ENCODE peak calls at places on chromosomes 3 and 15, in five cellular contexts. B, I, O, Y and L are unnamed samples. For H3K27me3, the result is how much of the 10 kb centered on the place peaks cover.

GRCh38 chr3:144237351-144237750 is 265.7 kb downstream of the DIPK2A start:
- DNase-seq in B (no peak), I (no peak), O (no peak), Y (no peak), L (no peak)

GRCh38 chr3:149575213-149575961 is 82.4 kb downstream of the WWTR1 start:
- DNase-seq in B (peak), I (peak), O (no peak), Y (no peak), L (no peak)

GRCh38 chr3:150411971-150412370 is 3.9 kb downstream of the TSC22D2 start:
- DNase-seq in B (no peak), I (no peak), O (no peak), Y (no peak), L (no peak)

GRCh38 chr3:15367059-15367458 is 34.7 kb upstream of the SH3BP5 start:
- DNase-seq in B (no peak), I (no peak), O (no peak), Y (no peak), L (no peak)

GRCh38 chr3:136671921-136672320 is 80.3 kb downstream of the STAG1 start:
- DNase-seq in B (no peak), I (no peak), O (no peak), Y (no peak), L (no peak)

GRCh38 chr15:101431301-101431700 is 58.2 kb downstream of the PCSK6 start:
- DNase-seq in B (no peak), I (no peak), O (no peak), Y (no peak), L (no peak)

GRCh38 chr15:80615783-80616391 is 79.2 kb upstream of the ABHD17C start:
- DNase-seq in B (peak), I (peak), O (peak), Y (peak), L (peak)

GRCh38 chr3:187183210-187183862 is 13.9 kb upstream of the RTP1 start:
- DNase-seq in B (no peak), I (no peak), O (no peak), Y (no peak), L (no peak)

GRCh38 chr3:12751548-12751947 is 7.5 kb downstream of the TMEM40 start:
- DNase-seq in B (no peak), I (no peak), O (no peak), Y (no peak), L (no peak)

GRCh38 chr3:88863196-88863595 is 244.2 kb upstream of the EPHA3 start:
- DNase-seq in B (no peak), I (no peak), O (no peak), Y (no peak), L (no peak)

GRCh38 chr15:64354683-64355558 is 1.1 kb downstream of the CSNK1G1 start:
- DNase-seq in B (no peak), I (no peak), O (no peak), Y (no peak), L (no peak)

GRCh38 chr3:188656196-188656982 is 502.4 kb downstream of the LPP start:
- DNase-seq in B (no peak), I (peak), O (no peak), Y (no peak), L (no peak)

GRCh38 chr15:64006642-64007041 is 39.6 kb downstream of the DAPK2 start:
- DNase-seq in B (no peak), I (no peak), O (no peak), Y (peak), L (no peak)

GRCh38 chr3:22627993-22628499 is 575.1 kb upstream of the UBE2E2 start:
- DNase-seq in B (no peak), I (no peak), O (no peak), Y (no peak), L (no peak)

GRCh38 chr15:100779331-100780207 is 100.1 kb upstream of the ALDH1A3 start:
- DNase-seq in B (no peak), I (peak), O (peak), Y (no peak), L (peak)

GRCh38 chr3:99901200-99901926 is 83.7 kb downstream of the CMSS1 start:
- DNase-seq in B (no peak), I (no peak), O (no peak), Y (no peak), L (no peak)

GRCh38 chr3:33915796-33916589 is 117.6 kb downstream of the PDCD6IP start:
- DNase-seq in B (no peak), I (no peak), O (no peak), Y (no peak), L (no peak)

GRCh38 chr3:60575726-60576272 is 675.5 kb downstream of the FHIT start:
- DNase-seq in B (no peak), I (no peak), O (no peak), Y (no peak), L (no peak)

GRCh38 chr15:98853593-98854420 is 153.8 kb downstream of the PGPEP1L start:
- DNase-seq in B (no peak), I (peak), O (no peak), Y (peak), L (no peak)

GRCh38 chr15:63374686-63375520 is 6.7 kb downstream of the CA12 start:
- DNase-seq in B (peak), I (peak), O (peak), Y (no peak), L (no peak)

GRCh38 chr3:13950042-13950441 is 70.2 kb upstream of the WNT7A start:
- DNase-seq in B (no peak), I (no peak), O (no peak), Y (no peak), L (no peak)

GRCh38 chr3:177425042-177425441 is 227.8 kb upstream of the TBL1XR1 start:
- DNase-seq in B (no peak), I (no peak), O (no peak), Y (no peak), L (no peak)

GRCh38 chr15:57403946-57404345 is 27.6 kb downstream of the CGNL1 start:
- DNase-seq in B (no peak), I (no peak), O (no peak), Y (no peak), L (no peak)

GRCh38 chr3:127224118-127224517 is 31.2 kb downstream of the PRR23E start:
- DNase-seq in B (no peak), I (no peak), O (no peak), Y (no peak), L (no peak)

GRCh38 chr3:195905970-195906864 is 2.1 kb downstream of the TNK2 start:
- DNase-seq in B (peak), I (no peak), O (no peak), Y (no peak), L (no peak)

GRCh38 chr3:185402561-185402960 is 39.6 kb downstream of the MAP3K13 start:
- DNase-seq in B (no peak), I (no peak), O (no peak), Y (no peak), L (no peak)

GRCh38 chr3:127597020-127597771 is 1.0 kb upstream of the MCM2 start:
- DNase-seq in B (no peak), I (no peak), O (no peak), Y (no peak), L (no peak)

GRCh38 chr3:35079403-35079802 is 559.9 kb upstream of the ARPP21 start:
- DNase-seq in B (no peak), I (no peak), O (no peak), Y (no peak), L (no peak)

GRCh38 chr3:133820129-133820528 is 14.5 kb downstream of the SRPRB start:
- DNase-seq in B (no peak), I (no peak), O (no peak), Y (no peak), L (no peak)

GRCh38 chr3:63875510-63875909 is 11.8 kb downstream of the ATXN7 start:
- DNase-seq in B (no peak), I (no peak), O (no peak), Y (no peak), L (no peak)

GRCh38 chr3:126867526-126868200 is 115.3 kb upstream of the PLXNA1 start:
- DNase-seq in B (no peak), I (no peak), O (no peak), Y (no peak), L (no peak)

GRCh38 chr15:55526559-55527036 is 18.6 kb upstream of the DNAAF4 start:
- DNase-seq in B (no peak), I (peak), O (no peak), Y (no peak), L (no peak)

GRCh38 chr15:89363133-89363532 is 28.5 kb upstream of the POLG start:
- DNase-seq in B (no peak), I (no peak), O (no peak), Y (no peak), L (no peak)
- H3K27me3 ChIP-seq in B (half or more), I (under half), O (under half), Y (half or more), L (under half)

GRCh38 chr15:31360158-31360561 is 33.5 kb downstream of the KLF13 start:
- DNase-seq in B (no peak), I (no peak), O (no peak), Y (no peak), L (no peak)

GRCh38 chr15:31358163-31358562 is 31.5 kb downstream of the KLF13 start:
- DNase-seq in B (no peak), I (no peak), O (no peak), Y (no peak), L (no peak)

GRCh38 chr15:31358957-31359721 is 32.5 kb downstream of the KLF13 start:
- DNase-seq in B (no peak), I (no peak), O (no peak), Y (no peak), L (no peak)

GRCh38 chr15:31359722-31360111 is 33.1 kb downstream of the KLF13 start:
- DNase-seq in B (no peak), I (no peak), O (peak), Y (peak), L (no peak)

GRCh38 chr15:31357148-31357547 is 30.5 kb downstream of the KLF13 start:
- DNase-seq in B (no peak), I (no peak), O (peak), Y (no peak), L (no peak)
- TF ChIP-seq POLR2A in B (no peak), I (no peak), O (no peak), Y (no peak), L (no peak)

DNA sequence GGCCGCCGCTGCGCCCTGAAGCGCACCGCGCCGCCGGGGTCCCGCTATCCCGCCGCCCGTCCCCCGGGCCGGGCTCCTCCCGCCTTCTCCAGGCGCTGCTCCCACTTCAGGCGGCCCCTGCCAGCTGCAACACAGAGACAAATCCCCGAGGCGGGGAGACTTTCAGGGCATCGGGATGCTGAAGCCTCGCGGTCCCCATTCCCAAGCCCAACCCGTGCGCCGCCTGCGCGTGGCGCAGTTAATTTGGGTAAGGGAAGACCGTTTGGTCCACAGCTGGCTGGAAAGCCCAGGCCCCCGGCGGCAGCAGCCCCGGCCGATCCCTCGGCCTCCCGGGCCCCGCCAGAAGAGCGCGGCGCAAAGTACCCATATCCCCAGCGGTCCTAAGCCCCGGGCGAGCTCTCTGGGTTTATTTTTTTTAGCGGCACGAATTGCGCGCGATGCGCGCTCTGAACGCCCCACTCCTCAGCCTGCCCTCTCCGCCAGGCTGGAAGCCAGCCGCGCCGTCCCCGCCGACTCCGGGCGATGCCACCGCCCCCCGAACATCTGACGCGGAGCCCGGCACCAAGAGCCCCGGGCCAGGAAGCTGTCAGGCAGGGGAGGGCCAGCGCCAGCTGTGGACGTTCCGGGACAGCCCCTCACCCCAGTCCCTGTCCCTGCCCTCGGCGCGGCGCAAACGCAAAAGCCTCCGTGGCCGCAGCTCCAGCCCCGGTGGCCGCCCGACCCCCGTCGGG is 517 bp downstream of the FBN1 start:
- DNase-seq in B (peak), I (no peak), O (no peak), Y (no peak), L (peak)
- H3K27me3 ChIP-seq in B (under half), I (under half), O (under half), Y (under half), L (under half)

DNA sequence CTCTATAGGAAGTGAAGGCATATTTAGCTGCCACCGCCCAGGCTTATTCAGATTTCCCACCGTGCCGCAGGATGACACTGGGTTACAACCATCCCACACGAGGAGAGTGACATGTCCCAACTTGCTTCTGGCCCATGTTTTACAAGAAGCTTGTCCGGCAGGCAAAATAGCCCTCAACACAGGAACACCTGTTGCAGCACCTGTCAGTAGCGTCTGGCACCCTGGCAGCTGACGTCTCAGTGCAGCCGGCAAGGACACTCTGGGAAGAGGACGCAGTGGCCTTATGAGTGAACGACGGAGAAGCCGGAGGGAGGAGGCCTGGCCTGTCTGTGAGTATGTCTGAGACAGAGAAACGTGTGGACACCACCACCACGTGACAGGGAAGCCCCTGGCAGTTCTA is 32.1 kb downstream of the FAM174B start:
- DNase-seq in B (peak), I (no peak), O (no peak), Y (peak), L (no peak)
- TF ChIP-seq POLR2A in B (no peak), I (no peak), O (no peak), Y (no peak), L (no peak)

GRCh38 chr3:169666501-169667379 is 3.2 kb upstream of the MECOM start:
- DNase-seq in B (no peak), I (no peak), O (no peak), Y (no peak), L (no peak)
- H3K27me3 ChIP-seq in B (half or more), I (under half), O (under half), Y (half or more), L (half or more)

GRCh38 chr3:58629629-58630028 is 36.9 kb downstream of the FAM3D start:
- DNase-seq in B (no peak), I (no peak), O (no peak), Y (no peak), L (no peak)

GRCh38 chr3:58627580-58627894 is 39.0 kb downstream of the FAM3D start:
- DNase-seq in B (no peak), I (no peak), O (no peak), Y (no peak), L (no peak)

GRCh38 chr3:58630081-58630709 is 36.4 kb downstream of the FAM3D start:
- DNase-seq in B (peak), I (peak), O (peak), Y (peak), L (no peak)

GRCh38 chr3:58627941-58628340 is 38.6 kb downstream of the FAM3D start:
- DNase-seq in B (no peak), I (no peak), O (no peak), Y (no peak), L (no peak)

GRCh38 chr3:58628823-58629562 is 37.6 kb downstream of the FAM3D start:
- DNase-seq in B (no peak), I (no peak), O (peak), Y (peak), L (no peak)
- TF ChIP-seq POLR2A in B (no peak), I (no peak), O (no peak), Y (no peak), L (no peak)

GRCh38 chr15:34759347-34759746 is 4.5 kb upstream of the GJD2 start:
- DNase-seq in B (no peak), I (no peak), O (no peak), Y (no peak), L (no peak)
- H3K27me3 ChIP-seq in B (half or more), I (under half), O (under half), Y (under half), L (under half)

GRCh38 chr3:192077795-192078497 is 617.0 kb downstream of the PYDC2 start:
- DNase-seq in B (no peak), I (no peak), O (no peak), Y (no peak), L (no peak)
- TF ChIP-seq POLR2A in B (no peak), I (no peak), O (no peak), Y (no peak), L (no peak)

DNA sequence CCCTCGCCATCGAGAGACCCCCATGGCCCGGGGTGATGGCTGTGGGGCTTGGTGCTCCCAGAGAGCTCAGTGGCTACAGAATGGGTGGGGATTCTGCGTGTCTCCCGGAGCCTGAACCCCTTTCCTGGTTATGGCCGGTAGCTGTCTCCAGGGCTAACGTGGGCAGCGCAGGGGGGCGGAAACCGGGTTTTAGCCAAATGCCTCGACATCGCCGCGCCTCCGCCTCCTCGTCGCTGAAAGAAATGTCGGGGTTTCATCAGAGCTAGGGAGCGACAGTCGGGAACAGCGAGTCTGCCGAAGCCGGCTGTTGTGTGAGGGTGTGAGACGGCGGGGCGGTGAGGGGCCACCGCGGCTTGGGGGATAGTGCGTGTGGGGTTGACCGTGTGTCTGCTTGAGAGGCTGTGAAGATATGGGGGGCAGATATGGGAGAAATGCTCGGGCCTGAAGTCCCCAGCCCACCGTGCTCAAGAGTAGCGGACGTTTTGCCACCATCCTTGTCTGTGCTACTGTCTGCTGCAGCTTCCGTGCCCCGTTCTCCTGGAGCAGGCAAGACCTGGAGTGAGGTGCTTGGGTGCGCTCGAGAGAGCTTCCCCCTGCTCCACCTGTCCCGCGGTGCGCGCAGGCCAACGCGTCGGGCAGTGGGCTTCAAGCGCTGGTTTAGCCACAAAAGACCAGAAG is 836 bp upstream of the ISLR2 start:
- DNase-seq in B (no peak), I (no peak), O (no peak), Y (no peak), L (no peak)
- H3K27me3 ChIP-seq in B (half or more), I (under half), O (under half), Y (half or more), L (under half)